ENCODE peak calls at places on chromosomes 2 and 18, in ten cellular contexts. One of them, this sample, is unnamed.

GRCh38 chr2:209426432-209426831 is 2.6 kb downstream of the MAP2 start:
- DNase-seq in GM10248: no peak
- DNase-seq in astrocyte of the hippocampus: peak; percentile 49
- DNase-seq in A549: no peak
- DNase-seq in ureter: no peak
- DNase-seq in iPS-NIHi11: peak; percentile 37
- DNase-seq in GM23248: no peak
- DNase-seq in heart right ventricle: no peak
- DNase-seq in HuH-7.5: no peak
- DNase-seq in GM13977: no peak
- DNase-seq in this sample: no peak

GRCh38 chr2:157355618-157356017 is 30.0 kb upstream of the ERMN start:
- DNase-seq in GM23248: peak; percentile 49
- DNase-seq in HuH-7.5: no peak
- DNase-seq in GM13977: no peak
- DNase-seq in ureter: no peak
- DNase-seq in GM10248: no peak
- DNase-seq in heart right ventricle: no peak
- DNase-seq in iPS-NIHi11: peak; percentile 13
- DNase-seq in astrocyte of the hippocampus: peak; percentile 17
- DNase-seq in A549: no peak
- DNase-seq in this sample: no peak

GRCh38 chr2:8234253-8234652 is 447.6 kb upstream of the ID2 start:
- DNase-seq in heart right ventricle: no peak
- DNase-seq in ureter: no peak
- DNase-seq in GM23248: no peak
- DNase-seq in GM10248: no peak
- DNase-seq in HuH-7.5: no peak
- DNase-seq in iPS-NIHi11: no peak
- DNase-seq in A549: no peak
- DNase-seq in astrocyte of the hippocampus: no peak
- DNase-seq in GM13977: no peak
- DNase-seq in this sample: no peak

GRCh38 chr2:20168048-20168726 is 56.7 kb downstream of the SDC1 start:
- DNase-seq in heart right ventricle: no peak
- DNase-seq in GM23248: no peak
- DNase-seq in iPS-NIHi11: no peak
- DNase-seq in HuH-7.5: no peak
- DNase-seq in GM10248: no peak
- DNase-seq in GM13977: no peak
- DNase-seq in astrocyte of the hippocampus: no peak
- DNase-seq in ureter: no peak
- DNase-seq in A549: no peak
- DNase-seq in this sample: no peak

GRCh38 chr2:55842009-55842408 is 81.6 kb downstream of the EFEMP1 start:
- DNase-seq in ureter: no peak
- DNase-seq in HuH-7.5: no peak
- DNase-seq in GM13977: no peak
- DNase-seq in GM23248: peak; percentile 47
- DNase-seq in astrocyte of the hippocampus: no peak
- DNase-seq in A549: peak; percentile 21
- DNase-seq in heart right ventricle: no peak
- DNase-seq in GM10248: no peak
- DNase-seq in iPS-NIHi11: no peak
- DNase-seq in this sample: no peak

GRCh38 chr2:132479140-132479539 is 62.5 kb downstream of the GPR39 start:
- DNase-seq in GM23248: no peak
- DNase-seq in HuH-7.5: no peak
- DNase-seq in GM10248: no peak
- DNase-seq in iPS-NIHi11: no peak
- DNase-seq in heart right ventricle: no peak
- DNase-seq in A549: no peak
- DNase-seq in astrocyte of the hippocampus: peak; percentile 67
- DNase-seq in GM13977: no peak
- DNase-seq in ureter: no peak
- DNase-seq in this sample: no peak

GRCh38 chr2:18976112-18976961 is 382.1 kb downstream of the OSR1 start:
- DNase-seq in A549: no peak
- DNase-seq in GM23248: peak; percentile 90
- DNase-seq in GM10248: no peak
- DNase-seq in GM13977: no peak
- DNase-seq in ureter: peak; percentile 56
- DNase-seq in astrocyte of the hippocampus: peak; percentile 65
- DNase-seq in iPS-NIHi11: no peak
- DNase-seq in heart right ventricle: no peak
- DNase-seq in HuH-7.5: no peak
- DNase-seq in this sample: peak; percentile 33

GRCh38 chr18:67599277-67599676 is 82.8 kb upstream of the DSEL start:
- DNase-seq in GM23248: peak; percentile 71
- DNase-seq in heart right ventricle: no peak
- DNase-seq in GM13977: no peak
- DNase-seq in GM10248: no peak
- DNase-seq in A549: no peak
- DNase-seq in ureter: no peak
- DNase-seq in iPS-NIHi11: no peak
- DNase-seq in HuH-7.5: no peak
- DNase-seq in astrocyte of the hippocampus: peak; percentile 42
- DNase-seq in this sample: no peak

GRCh38 chr2:49251766-49252165 is 97.5 kb upstream of the FSHR start:
- DNase-seq in GM13977: no peak
- DNase-seq in HuH-7.5: no peak
- DNase-seq in A549: no peak
- DNase-seq in GM23248: peak; percentile 73
- DNase-seq in astrocyte of the hippocampus: peak; percentile 29
- DNase-seq in iPS-NIHi11: no peak
- DNase-seq in heart right ventricle: no peak
- DNase-seq in GM10248: no peak
- DNase-seq in ureter: no peak
- DNase-seq in this sample: no peak

GRCh38 chr2:36476411-36476810 is 120.8 kb downstream of the CRIM1 start:
- DNase-seq in ureter: no peak
- DNase-seq in heart right ventricle: no peak
- DNase-seq in iPS-NIHi11: no peak
- DNase-seq in GM10248: no peak
- DNase-seq in GM13977: no peak
- DNase-seq in A549: no peak
- DNase-seq in HuH-7.5: no peak
- DNase-seq in astrocyte of the hippocampus: no peak
- DNase-seq in GM23248: no peak
- DNase-seq in this sample: no peak

GRCh38 chr18:57901819-57902600 is 98.9 kb upstream of the ATP8B1 start:
- DNase-seq in HuH-7.5: peak; percentile 16
- DNase-seq in A549: peak; percentile 80
- DNase-seq in GM23248: peak; percentile 50
- DNase-seq in GM10248: no peak
- DNase-seq in astrocyte of the hippocampus: no peak
- DNase-seq in iPS-NIHi11: no peak
- DNase-seq in heart right ventricle: no peak
- DNase-seq in GM13977: no peak
- DNase-seq in ureter: peak; percentile 45
- DNase-seq in this sample: no peak

GRCh38 chr2:45888167-45888566 is 236.7 kb downstream of the PRKCE start:
- DNase-seq in A549: no peak
- DNase-seq in astrocyte of the hippocampus: no peak
- DNase-seq in GM23248: peak; percentile 75
- DNase-seq in GM10248: no peak
- DNase-seq in GM13977: no peak
- DNase-seq in heart right ventricle: no peak
- DNase-seq in ureter: no peak
- DNase-seq in iPS-NIHi11: no peak
- DNase-seq in HuH-7.5: no peak
- DNase-seq in this sample: no peak

GRCh38 chr2:60555066-60555793 is 1.8 kb upstream of the BCL11A start:
- DNase-seq in heart right ventricle: peak; percentile 33
- DNase-seq in HuH-7.5: peak; percentile 62
- DNase-seq in iPS-NIHi11: peak; percentile 16
- DNase-seq in GM23248: peak; percentile 81
- DNase-seq in A549: peak; percentile 46
- DNase-seq in GM10248: peak; percentile 64
- DNase-seq in astrocyte of the hippocampus: peak; percentile 79
- DNase-seq in ureter: peak; percentile 69
- DNase-seq in GM13977: peak; percentile 66
- DNase-seq in this sample: no peak

GRCh38 chr2:101435011-101435862 is 39.7 kb downstream of the RFX8 start:
- DNase-seq in iPS-NIHi11: peak; percentile 79
- DNase-seq in GM10248: no peak
- DNase-seq in heart right ventricle: peak; percentile 27
- DNase-seq in GM13977: no peak
- DNase-seq in A549: no peak
- DNase-seq in HuH-7.5: no peak
- DNase-seq in ureter: no peak
- DNase-seq in GM23248: peak; percentile 32
- DNase-seq in astrocyte of the hippocampus: peak; percentile 89
- DNase-seq in this sample: no peak

GRCh38 chr18:68441241-68441640 is 273.7 kb downstream of the TMX3 start:
- DNase-seq in astrocyte of the hippocampus: no peak
- DNase-seq in GM10248: no peak
- DNase-seq in GM23248: peak; percentile 23
- DNase-seq in ureter: no peak
- DNase-seq in A549: no peak
- DNase-seq in heart right ventricle: no peak
- DNase-seq in iPS-NIHi11: no peak
- DNase-seq in GM13977: no peak
- DNase-seq in HuH-7.5: no peak
- DNase-seq in this sample: no peak